ENCODE peak calls at places on chromosomes 2 and 18, in seven cellular contexts. D is AG09309, E is mucosa of descending colon, S is thyroid gland, R is fibroblast of villous mesenchyme, O is epithelial cell of esophagus, K is fibroblast of the aortic adventitia. W is an unnamed sample.

GRCh38 chr2:68190991-68191731 is 33.5 kb downstream of the PNO1 start:
- DNase-seq in R (peak; percentile 83), D (peak; percentile 52), E (no peak), K (peak; percentile 73), O (peak; percentile 91), S (no peak), W (peak; percentile 50)

GRCh38 chr18:55319517-55319905 is 268.5 kb downstream of the TCF4 start:
- DNase-seq in O (no peak), R (peak; percentile 66), E (no peak), K (peak; percentile 68), S (no peak), D (peak; percentile 63), W (peak; percentile 64)

GRCh38 chr2:191863988-191864387 is 17.1 kb upstream of the CAVIN2 start:
- DNase-seq in R (no peak), D (no peak), K (peak; percentile 75), E (no peak), S (no peak), O (no peak), W (peak; percentile 66)

GRCh38 chr2:31523871-31524492 is 56.8 kb downstream of the SRD5A2 start:
- DNase-seq in S (peak; percentile 57), D (peak; percentile 14), E (no peak), O (peak; percentile 61), R (peak; percentile 53), K (peak; percentile 73), W (peak; percentile 73)

GRCh38 chr2:7269993-7270392 is 352.8 kb downstream of the RNF144A start:
- DNase-seq in R (no peak), O (no peak), E (no peak), D (no peak), S (no peak), K (no peak), W (no peak)

GRCh38 chr2:114082731-114083433 is 193.0 kb downstream of the ACTR3 start:
- DNase-seq in S (no peak), E (no peak), O (no peak), K (no peak), R (no peak), D (no peak), W (no peak)

GRCh38 chr2:42809131-42809875 is 16.9 kb upstream of the HAAO start:
- DNase-seq in K (no peak), R (no peak), D (peak; percentile 25), O (no peak), E (no peak), S (peak; percentile 47), W (peak; percentile 82)

GRCh38 chr2:15177103-15177502 is 384.0 kb downstream of the NBAS start:
- DNase-seq in K (no peak), E (no peak), S (no peak), R (no peak), O (peak; percentile 49), D (peak; percentile 10), W (no peak)

GRCh38 chr2:136783856-136784255 is 18.5 kb downstream of the THSD7B start:
- DNase-seq in S (no peak), D (no peak), E (no peak), R (no peak), K (no peak), O (peak; percentile 15), W (no peak)

GRCh38 chr2:71454221-71455010 is 1.1 kb downstream of the DYSF start:
- DNase-seq in S (no peak), R (no peak), D (no peak), K (no peak), O (no peak), E (no peak), W (no peak)

GRCh38 chr18:70195852-70196434 is 9.5 kb downstream of the RTTN start:
- DNase-seq in R (peak; percentile 67), S (no peak), K (peak; percentile 78), D (no peak), O (peak; percentile 66), E (no peak), W (peak; percentile 79)

GRCh38 chr2:114810092-114810491 is 367.7 kb downstream of the DPP10 start:
- DNase-seq in E (no peak), R (no peak), D (no peak), S (no peak), O (no peak), K (no peak), W (no peak)

GRCh38 chr2:3959372-3959771 is 256.0 kb downstream of the DCDC2C start:
- DNase-seq in R (peak; percentile 16), K (peak; percentile 11), O (peak; percentile 44), D (no peak), E (no peak), S (peak; percentile 14), W (peak; percentile 26)

DNA sequence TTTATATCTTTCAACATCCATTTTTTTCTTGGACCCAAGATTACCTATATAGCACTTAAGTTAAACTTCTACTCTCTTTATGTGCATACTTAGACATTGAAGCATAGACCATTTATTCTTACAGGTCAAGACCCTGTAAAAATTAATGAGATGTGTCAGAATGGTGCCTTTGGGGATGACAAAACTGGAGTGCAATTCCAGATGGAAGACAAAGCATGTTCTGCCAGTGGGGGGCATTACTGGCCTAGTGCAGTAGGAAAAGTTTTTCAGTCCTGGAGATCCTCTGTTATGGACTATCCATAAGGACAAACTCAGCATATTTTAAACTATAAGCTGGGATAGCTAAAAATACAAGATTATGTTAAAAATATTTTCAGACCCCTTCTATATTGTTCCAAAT is 57.8 kb upstream of the MMADHC start:
- DNase-seq in D (peak; percentile 58), K (peak; percentile 63), O (no peak), S (no peak), R (peak; percentile 78), E (no peak), W (peak; percentile 44)
- TF ChIP-seq CTCF in D (peak; percentile 57), K (peak; percentile 60), O (no peak), S (no peak), R (peak; percentile 60), E (no peak), W (peak; percentile 26)

GRCh38 chr18:5895300-5895885 is at the start of gene TMEM200C:
- DNase-seq in E (no peak), D (no peak), S (peak; percentile 16), K (no peak), R (no peak), O (no peak), W (peak; percentile 7)

GRCh38 chr18:5892772-5893431 is 2.4 kb downstream of the TMEM200C start:
- DNase-seq in D (no peak), S (no peak), K (no peak), R (no peak), E (no peak), O (no peak), W (no peak)

GRCh38 chr18:5894613-5895299 is 566 bp downstream of the TMEM200C start:
- DNase-seq in O (no peak), D (no peak), R (no peak), E (no peak), K (no peak), S (peak; percentile 5), W (no peak)

GRCh38 chr18:5894215-5894612 is 1.1 kb downstream of the TMEM200C start:
- DNase-seq in S (no peak), D (no peak), O (no peak), R (no peak), K (no peak), E (no peak), W (no peak)

DNA sequence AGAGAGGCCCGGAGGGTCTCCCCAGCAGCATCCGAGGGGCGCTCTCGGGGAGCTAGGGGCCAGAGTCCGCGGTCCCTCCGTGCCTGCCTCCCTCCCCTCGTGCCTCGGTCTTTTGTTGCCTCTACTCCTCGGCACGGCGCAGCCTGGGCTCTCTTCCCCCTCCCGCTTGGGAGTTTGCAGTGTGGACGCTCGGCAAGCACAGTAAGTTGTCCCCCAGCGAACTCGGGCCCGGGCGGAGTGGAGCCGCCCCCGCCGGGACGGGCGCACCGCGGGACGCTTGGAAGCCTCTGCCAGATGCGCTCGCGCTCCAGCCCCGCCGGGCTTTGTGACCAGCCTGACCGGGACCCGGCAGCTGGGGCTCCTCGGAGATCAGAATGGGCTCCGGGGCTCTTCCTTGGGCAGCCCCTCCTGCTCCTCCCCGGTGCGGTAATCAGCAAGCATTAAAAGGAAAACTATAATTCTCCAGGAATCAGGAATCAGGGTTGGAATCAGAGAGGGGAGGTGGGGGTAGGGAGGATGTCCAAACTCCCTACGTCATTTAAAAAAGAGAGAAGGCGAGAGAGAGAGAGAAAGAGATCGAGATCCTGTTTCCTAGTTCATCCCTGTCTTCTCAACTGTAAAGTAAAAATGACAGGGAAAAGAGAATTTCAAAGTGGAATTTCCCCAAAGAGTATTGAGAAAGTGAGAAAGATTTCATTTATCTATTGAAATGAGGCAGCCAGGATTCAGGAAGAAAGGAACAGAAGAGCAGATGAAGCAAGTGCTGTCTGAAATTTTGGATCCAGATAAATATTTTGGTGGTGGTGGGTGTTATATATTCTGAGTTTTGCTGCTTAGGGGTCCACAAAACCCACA is 791 bp upstream of the TMEM200C start:
- DNase-seq in K (no peak), R (no peak), E (peak; percentile 46), O (no peak), S (peak; percentile 16), D (no peak), W (no peak)
- H3K4me3 ChIP-seq in K (peak overlapping the region; percentile 37), R (no peak overlapping the region), E (no peak overlapping the region), O (no peak overlapping the region), S (no peak overlapping the region), D (peak overlapping the region; percentile 3), W (no peak overlapping the region)

GRCh38 chr2:173753441-173753840 is 211.7 kb downstream of the SP3 start:
- DNase-seq in K (no peak), S (no peak), O (no peak), E (no peak), R (no peak), D (no peak), W (no peak)

GRCh38 chr2:173750332-173750731 is 214.8 kb downstream of the SP3 start:
- DNase-seq in R (peak; percentile 33), D (peak; percentile 1), S (peak; percentile 51), K (peak; percentile 41), O (peak; percentile 29), E (no peak), W (peak; percentile 6)

GRCh38 chr2:173751245-173751975 is 213.8 kb downstream of the SP3 start:
- DNase-seq in K (no peak), D (no peak), O (no peak), R (no peak), E (no peak), S (no peak), W (no peak)

GRCh38 chr2:173750831-173751230 is 214.3 kb downstream of the SP3 start:
- DNase-seq in O (no peak), K (no peak), S (no peak), E (no peak), D (no peak), R (no peak), W (no peak)

DNA sequence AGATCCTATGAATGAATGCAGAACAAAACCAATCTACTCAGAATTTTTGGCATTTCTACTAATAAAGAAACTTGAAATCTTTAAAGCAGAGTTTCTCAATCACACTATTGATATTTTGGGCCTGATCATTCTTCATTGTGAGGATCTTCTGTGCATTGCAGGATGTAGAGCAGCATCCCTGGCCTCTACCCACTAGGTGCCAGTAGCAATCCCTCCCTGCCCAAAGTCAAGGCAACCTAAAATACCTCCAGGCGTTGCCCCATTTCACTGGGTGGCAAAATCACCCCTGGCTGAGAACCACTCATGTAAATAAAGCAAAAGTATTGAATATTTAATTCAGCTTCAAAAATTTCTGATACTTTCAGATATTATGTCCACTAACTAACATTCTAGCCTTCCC is 213.0 kb downstream of the SP3 start:
- DNase-seq in E (no peak), K (peak; percentile 44), O (peak; percentile 38), D (peak; percentile 8), S (no peak), R (peak; percentile 6), W (peak; percentile 44)
- TF ChIP-seq CTCF in E (no peak), K (peak; percentile 59), O (peak; percentile 66), D (peak; percentile 75), S (no peak), R (peak; percentile 39), W (peak; percentile 58)

DNA sequence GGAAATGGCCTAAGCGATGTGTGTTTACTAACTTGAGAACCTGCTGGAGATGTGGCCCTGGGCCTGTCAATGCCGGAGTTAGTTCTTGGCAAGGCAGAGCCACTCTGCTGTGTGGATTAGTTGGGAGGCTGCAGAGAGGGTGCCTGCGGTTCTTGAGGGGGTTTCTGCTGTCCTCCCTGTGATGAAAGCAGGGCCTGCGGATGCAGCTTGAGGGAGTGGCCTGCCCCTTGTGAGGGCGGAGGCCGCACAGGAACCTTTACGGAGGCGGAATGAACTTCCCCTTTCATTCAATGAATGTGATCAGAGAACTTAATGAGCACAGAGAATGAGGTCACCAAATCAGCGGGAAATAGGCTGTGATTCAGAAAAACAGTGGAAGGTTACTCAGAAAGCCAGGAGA is 47.2 kb downstream of the VWA3B start:
- DNase-seq in S (no peak), K (no peak), D (no peak), R (no peak), O (peak; percentile 21), E (no peak), W (peak; percentile 34)
- H3K4me3 ChIP-seq in S (no peak overlapping the region), K (no peak overlapping the region), D (no peak overlapping the region), R (no peak overlapping the region), O (no peak overlapping the region), E (no peak overlapping the region), W (no peak overlapping the region)

W was measured in cardiac fibroblast.